ENCODE peak calls at places on chromosomes 2 and 18, in four cellular contexts. R is kidney, Z is GM13976, T is fibroblast of gingiva. A is an unnamed sample.

GRCh38 chr2:241702155-241702404 is 241 bp downstream of the ING5 start:
- DNase-seq in T (no peak), Z (peak), R (no peak), A (no peak)

GRCh38 chr2:165122521-165122920 is 81.3 kb downstream of the SCN3A start:
- DNase-seq in T (no peak), R (no peak), Z (no peak), A (no peak)

GRCh38 chr2:200658278-200658864 is 72.6 kb downstream of the AOX1 start:
- DNase-seq in Z (no peak), R (no peak), T (no peak), A (no peak)

GRCh38 chr2:38533180-38533579 is 69.5 kb downstream of the HNRNPLL start:
- DNase-seq in Z (peak), T (no peak), R (no peak), A (peak)

GRCh38 chr2:18123211-18123570 is 244.7 kb downstream of the KCNS3 start:
- DNase-seq in T (no peak), Z (no peak), R (no peak), A (no peak)

GRCh38 chr2:208315081-208315788 is 49.2 kb downstream of the PIKFYVE start:
- DNase-seq in T (peak), Z (peak), R (no peak), A (no peak)

GRCh38 chr2:19868705-19869550 is 32.9 kb downstream of the TTC32 start:
- DNase-seq in T (no peak), R (peak), Z (peak), A (peak)

GRCh38 chr18:10062292-10062940 is 148.6 kb downstream of the VAPA start:
- DNase-seq in Z (no peak), R (no peak), T (peak), A (no peak)

GRCh38 chr2:231464576-231465540 is 574 bp upstream of the NCL start:
- DNase-seq in R (peak), Z (peak), T (no peak), A (peak)

GRCh38 chr2:174617713-174618112 is 20.1 kb upstream of the WIPF1 start:
- DNase-seq in Z (no peak), T (no peak), R (no peak), A (no peak)

GRCh38 chr2:637804-638203 is 39.4 kb downstream of the TMEM18 start:
- DNase-seq in R (no peak), T (no peak), Z (no peak), A (no peak)

GRCh38 chr2:122174061-122174460 is 418.6 kb downstream of the TSN start:
- DNase-seq in R (no peak), T (no peak), Z (no peak), A (no peak)

GRCh38 chr2:205872716-205873115 is 190.4 kb downstream of the NRP2 start:
- DNase-seq in T (no peak), Z (no peak), R (no peak), A (no peak)

GRCh38 chr18:22166070-22166972 is 3.1 kb upstream of the GATA6 start:
- DNase-seq in R (peak), Z (no peak), T (no peak), A (peak)

GRCh38 chr2:39466311-39466710 is 29.2 kb upstream of the MAP4K3 start:
- DNase-seq in T (no peak), Z (no peak), R (no peak), A (no peak)

GRCh38 chr18:9740076-9740475 is 32.0 kb downstream of the RAB31 start:
- DNase-seq in T (no peak), Z (no peak), R (no peak), A (no peak)

GRCh38 chr2:27705851-27706622 is 42.3 kb downstream of the SLC4A1AP start:
- DNase-seq in T (peak), Z (no peak), R (peak), A (no peak)

GRCh38 chr2:32798841-32799240 is 147.9 kb upstream of the LTBP1 start:
- DNase-seq in R (no peak), Z (no peak), T (no peak), A (no peak)

GRCh38 chr2:215657844-215658243 is 222.0 kb upstream of the FN1 start:
- DNase-seq in Z (no peak), R (no peak), T (peak), A (no peak)

A was measured in spleen.